ENCODE peak calls at places on chromosome 13, in nine cellular contexts. C is heart right ventricle; E is AML-193; I is choroid plexus epithelial cell; F is memory B cell; D is GM10248; S is NCI-H1436; B is EL; T is stimulated activated CD4-positive, alpha-beta T cell treated with anti-CD3 and anti-CD28 coated beads, TNF-alpha, amount 100 ng/mL, for 24 hours. J is an unnamed sample.

GRCh38 chr13:106573855-106574254 is 5.9 kb upstream of the ARGLU1 start:
- DNase-seq in D (no peak), T (no peak), C (peak), I (no peak), S (no peak), B (peak), F (no peak), E (no peak), J (no peak)

GRCh38 chr13:86563308-86563707 is 764.1 kb upstream of the SLITRK6 start:
- DNase-seq in F (no peak), C (no peak), I (peak), S (no peak), B (no peak), D (no peak), E (no peak), T (no peak), J (no peak)

GRCh38 chr13:114152831-114153371 is 20.5 kb upstream of the RASA3 start:
- DNase-seq in B (no peak), D (no peak), E (peak), S (no peak), F (no peak), I (peak), T (no peak), C (no peak), J (no peak)

GRCh38 chr13:102049853-102050252 is 352.0 kb downstream of the FGF14 start:
- DNase-seq in I (no peak), D (no peak), F (no peak), E (no peak), T (no peak), B (no peak), C (no peak), S (no peak), J (no peak)

GRCh38 chr13:100124265-100124664 is 35.4 kb downstream of the PCCA start:
- DNase-seq in B (no peak), E (peak), T (no peak), I (peak), F (no peak), C (no peak), D (no peak), S (no peak), J (no peak)

GRCh38 chr13:20174656-20175405 is 14.0 kb upstream of the GJA3 start:
- DNase-seq in E (peak), C (peak), D (peak), T (peak), I (peak), B (peak), S (no peak), F (peak), J (peak)

GRCh38 chr13:24995225-24995804 is 100.6 kb upstream of the PABPC3 start:
- DNase-seq in I (peak), F (peak), B (peak), E (peak), C (peak), D (peak), T (peak), S (peak), J (peak)

GRCh38 chr13:103222683-103223082 is 156.5 kb upstream of the SLC10A2 start:
- DNase-seq in F (no peak), E (no peak), C (no peak), D (no peak), S (no peak), I (no peak), B (no peak), T (no peak), J (no peak)

GRCh38 chr13:20824762-20825161 is 51.0 kb upstream of the EEF1AKMT1 start:
- DNase-seq in S (no peak), F (no peak), B (peak), I (peak), E (no peak), D (no peak), T (no peak), C (no peak), J (no peak)

GRCh38 chr13:99990045-99990977 is 8.7 kb downstream of the ZIC2 start:
- DNase-seq in I (peak), B (no peak), S (no peak), C (no peak), F (no peak), D (no peak), T (no peak), E (no peak), J (no peak)

GRCh38 chr13:41310963-41311606 is at the start of gene NAA16:
- DNase-seq in D (peak), F (peak), T (peak), S (peak), B (peak), C (peak), E (peak), I (peak), J (peak)

GRCh38 chr13:41457589-41458186 is 338 bp downstream of the RGCC start:
- DNase-seq in D (peak), B (no peak), T (peak), F (peak), E (no peak), C (no peak), S (no peak), I (no peak), J (peak)

GRCh38 chr13:85148009-85148408 is 651.2 kb downstream of the SLITRK6 start:
- DNase-seq in F (no peak), B (no peak), C (no peak), I (peak), S (no peak), E (no peak), D (no peak), T (no peak), J (no peak)

GRCh38 chr13:59409211-59409610 is 754.5 kb downstream of the DIAPH3 start:
- DNase-seq in T (no peak), B (no peak), D (no peak), E (no peak), C (peak), I (peak), S (no peak), F (no peak), J (no peak)

GRCh38 chr13:95833713-95834112 is 156.8 kb downstream of the DNAJC3 start:
- DNase-seq in E (no peak), I (peak), S (no peak), F (no peak), T (no peak), D (no peak), B (peak), C (no peak), J (no peak)

GRCh38 chr13:44045179-44045562 is 165.5 kb downstream of the LACC1 start:
- DNase-seq in C (no peak), E (no peak), I (no peak), F (no peak), T (no peak), B (no peak), D (no peak), S (no peak), J (no peak)

GRCh38 chr13:112852808-112853207 is 116.2 kb upstream of the MCF2L start:
- DNase-seq in S (no peak), F (no peak), E (no peak), D (no peak), C (no peak), B (no peak), T (no peak), I (no peak), J (no peak)